ENCODE peak calls at places on chromosomes 11 and 22, in four cellular contexts. K is mammary epithelial cell, L is A549, O is HepG2. X is an unnamed sample.

GRCh38 chr22:17398159-17398558 is 28.9 kb downstream of the CECR2 start:
- DNase-seq in K (no peak), L (no peak), O (no peak), X (no peak)

GRCh38 chr11:12744831-12745502 is 70.7 kb downstream of the TEAD1 start:
- DNase-seq in K (no peak), L (no peak), O (no peak), X (no peak)

GRCh38 chr11:32391965-32392553 is 43.3 kb downstream of the WT1 start:
- DNase-seq in K (no peak), L (no peak), O (no peak), X (no peak)

GRCh38 chr11:63858628-63859550 is 20.0 kb downstream of the MARK2 start:
- DNase-seq in K (peak; percentile 18), L (peak; percentile 88), O (peak; percentile 67), X (no peak)

GRCh38 chr22:30015846-30016245 is 64.4 kb upstream of the HORMAD2 start:
- DNase-seq in K (peak; percentile 38), L (no peak), O (no peak), X (peak; percentile 91)

GRCh38 chr22:39979048-39979447 is 15.7 kb upstream of the FAM83F start:
- DNase-seq in K (no peak), L (no peak), O (no peak), X (peak; percentile 66)

GRCh38 chr22:44218071-44218470 is 37.3 kb downstream of the PARVG start:
- DNase-seq in K (no peak), L (no peak), O (no peak), X (peak; percentile 14)

GRCh38 chr11:44047931-44048431 is at the start of gene ACCSL:
- DNase-seq in K (no peak), L (no peak), O (no peak), X (peak; percentile 52)

GRCh38 chr11:126840975-126841374 is 159.6 kb downstream of the KIRREL3 start:
- DNase-seq in K (no peak), L (no peak), O (no peak), X (no peak)

GRCh38 chr11:73331138-73331916 is 23.3 kb downstream of the ARHGEF17 start:
- DNase-seq in K (no peak), L (no peak), O (peak; percentile 92), X (peak; percentile 87)
- H3K4me2 ChIP-seq in K (no peak overlapping the region), L (peak overlapping the region; percentile 26), O (peak overlapping the region; percentile 95), X (peak overlapping the region; percentile 24)

GRCh38 chr11:282171-282570 is 4.0 kb downstream of the NLRP6 start:
- DNase-seq in K (no peak), L (no peak), O (no peak), X (peak; percentile 84)

GRCh38 chr11:282630-283360 is 4.6 kb downstream of the NLRP6 start:
- DNase-seq in K (no peak), L (no peak), O (no peak), X (peak; percentile 67)

GRCh38 chr11:279966-280761 is 2.0 kb downstream of the NLRP6 start:
- DNase-seq in K (peak; percentile 38), L (peak; percentile 48), O (no peak), X (peak; percentile 95)

GRCh38 chr11:280762-281485 is 2.7 kb downstream of the NLRP6 start:
- DNase-seq in K (peak; percentile 16), L (peak; percentile 37), O (no peak), X (peak; percentile 79)

GRCh38 chr11:281486-282161 is 3.4 kb downstream of the NLRP6 start:
- DNase-seq in K (no peak), L (no peak), O (no peak), X (peak; percentile 84)
- H3K4me2 ChIP-seq in K (no peak overlapping the region), L (peak overlapping the region; percentile 85), O (no peak overlapping the region), X (no peak overlapping the region)

DNA sequence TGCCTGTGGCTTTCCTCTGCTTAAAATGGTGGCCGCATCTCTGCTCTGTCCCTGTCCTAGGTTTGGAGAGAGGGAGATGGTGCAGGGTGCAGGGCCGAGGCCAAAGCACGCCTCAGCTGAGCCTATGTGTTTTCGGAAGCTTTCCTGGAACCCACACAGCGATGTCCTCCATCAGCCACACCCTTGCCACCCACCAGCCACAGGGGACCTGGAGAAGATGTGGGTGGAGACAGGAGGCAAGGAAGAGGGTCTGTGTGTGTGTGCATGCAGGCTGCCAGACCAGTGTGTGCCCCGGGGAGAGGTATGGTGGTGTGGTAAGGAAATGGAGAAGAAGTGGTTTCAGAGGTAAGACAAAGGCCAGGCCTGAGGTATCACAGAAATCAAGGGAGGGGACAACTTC is 155.7 kb downstream of the TBC1D22A start:
- DNase-seq in K (no peak), L (no peak), O (no peak), X (no peak)
- H3K4me2 ChIP-seq in K (no peak overlapping the region), L (no peak overlapping the region), O (no peak overlapping the region), X (no peak overlapping the region)

GRCh38 chr11:101913631-101914030 is 1.2 kb upstream of the CEP126 start:
- DNase-seq in K (no peak), L (no peak), O (no peak), X (peak; percentile 23)
- H3K4me2 ChIP-seq in K (no peak overlapping the region), L (peak overlapping the region; percentile 89), O (peak overlapping the region; percentile 30), X (peak overlapping the region; percentile 91)

DNA sequence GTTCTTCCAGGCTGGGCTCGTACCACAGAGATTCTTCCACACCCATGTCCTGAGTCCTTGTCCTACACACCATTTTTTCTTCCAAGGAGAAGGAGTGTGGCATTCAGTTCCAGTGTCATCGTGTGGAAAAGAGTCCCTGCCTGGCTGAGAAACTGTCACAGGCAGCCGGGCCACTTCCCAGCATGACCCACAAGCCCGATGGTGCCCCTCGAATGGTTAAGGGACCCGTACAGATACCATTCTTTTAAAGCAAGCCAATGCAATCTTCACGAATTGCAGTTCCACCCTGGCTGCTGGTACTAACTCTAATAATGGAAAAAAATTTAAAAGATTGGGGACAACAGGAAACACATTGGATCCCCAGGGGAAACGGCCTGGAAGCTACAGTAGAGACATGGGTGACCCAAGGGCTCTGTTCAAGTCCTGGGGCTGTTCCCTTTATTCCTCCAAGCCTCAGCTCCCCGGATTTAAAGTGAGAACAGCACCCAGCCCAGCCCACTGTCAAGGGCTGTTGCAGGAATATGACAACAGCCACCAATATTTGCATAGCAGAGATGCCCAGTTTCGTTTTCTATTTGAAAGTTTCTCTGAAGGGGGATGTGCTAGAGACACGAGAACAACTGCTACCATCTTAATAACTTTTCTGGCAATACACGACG is 80.9 kb upstream of the WNT7B start:
- DNase-seq in K (peak; percentile 86), L (no peak), O (no peak), X (peak; percentile 93)
- H3K4me2 ChIP-seq in K (peak overlapping the region; percentile 97), L (peak overlapping the region; percentile 92), O (no peak overlapping the region), X (peak overlapping the region; percentile 95)

DNA sequence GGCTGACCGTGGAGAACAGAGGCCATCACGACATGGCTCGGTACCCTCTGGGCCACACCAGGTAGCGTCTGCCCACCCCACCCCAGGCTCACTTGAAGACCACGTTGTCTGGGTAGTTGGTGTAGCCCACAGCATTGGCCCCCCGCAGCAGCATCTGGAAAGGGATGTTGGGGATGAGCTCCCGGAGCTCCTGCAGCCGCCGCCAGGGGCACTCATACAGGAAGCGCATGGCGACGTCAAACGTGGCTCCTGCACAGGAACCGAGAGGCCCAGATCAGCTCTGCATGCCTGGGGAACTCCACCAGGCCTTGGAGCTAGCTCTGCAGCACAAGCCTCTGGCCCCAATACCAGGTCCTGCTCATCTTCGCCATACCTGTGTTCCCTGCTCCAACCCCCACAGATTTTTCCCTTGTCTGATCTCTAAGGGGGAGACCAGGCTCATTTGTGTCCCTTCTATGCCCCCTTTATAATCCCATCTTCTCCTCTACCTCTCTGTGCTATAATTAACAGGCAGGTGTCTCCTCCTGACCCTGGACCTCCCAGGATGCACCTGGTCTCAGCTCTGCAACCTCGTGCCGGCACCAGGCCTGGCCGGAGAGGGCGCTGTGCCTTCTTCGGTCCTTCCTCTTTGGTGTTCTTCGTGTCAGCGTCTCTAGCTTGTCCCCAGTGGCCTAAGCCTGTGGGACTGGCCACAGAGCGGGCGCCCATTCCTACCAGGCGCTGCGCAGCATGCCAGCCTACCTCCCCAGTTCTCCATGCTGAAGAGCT is 5.0 kb upstream of the LRFN4 start:
- DNase-seq in K (no peak), L (peak; percentile 43), O (no peak), X (peak; percentile 73)
- H3K4me2 ChIP-seq in K (no peak overlapping the region), L (no peak overlapping the region), O (no peak overlapping the region), X (no peak overlapping the region)

GRCh38 chr11:26193714-26194373 is 138.1 kb upstream of the ANO3 start:
- DNase-seq in K (no peak), L (no peak), O (no peak), X (no peak)
- H3K4me2 ChIP-seq in K (no peak overlapping the region), L (no peak overlapping the region), O (no peak overlapping the region), X (no peak overlapping the region)

DNA sequence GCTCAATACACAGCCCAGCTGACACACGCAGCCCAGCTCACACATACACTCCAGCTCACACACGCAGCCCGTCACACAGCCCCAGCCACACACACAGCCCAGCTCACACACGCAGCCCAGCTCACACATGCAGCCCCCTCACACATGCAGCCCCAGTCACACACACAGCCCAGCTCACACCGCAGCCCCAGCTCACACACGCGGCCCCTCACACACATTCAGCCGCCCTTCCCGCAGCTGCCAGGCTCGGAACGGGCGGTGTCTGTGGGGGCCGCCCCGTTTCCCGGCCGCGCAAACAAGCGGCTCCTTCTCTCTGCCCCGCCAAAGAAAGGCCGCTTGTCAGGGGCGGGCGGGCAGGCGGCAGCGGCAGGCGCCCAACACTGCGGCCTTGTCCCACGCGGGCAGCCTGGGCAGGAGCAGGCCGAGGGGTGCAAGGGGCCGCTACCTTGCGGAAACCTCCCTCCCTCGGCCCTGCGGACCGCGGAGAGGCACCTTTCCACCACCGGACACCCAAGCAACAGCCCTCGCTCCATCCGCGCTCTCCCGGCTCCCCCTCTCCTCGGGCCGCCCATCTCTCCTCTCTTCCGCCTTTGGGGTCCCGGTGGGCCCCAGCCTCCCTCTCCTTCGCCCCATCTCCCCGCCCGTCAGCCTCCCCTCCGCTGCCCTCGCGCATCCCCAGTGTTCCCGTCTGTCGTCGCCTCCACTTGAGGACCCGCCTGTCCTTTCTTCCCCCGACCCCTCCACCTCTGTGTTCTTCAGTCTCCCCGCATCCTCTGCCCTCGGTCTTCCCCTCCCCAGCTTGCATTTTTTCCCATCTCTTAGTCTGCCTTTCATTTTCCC is 2.2 kb downstream of the PHLDB1 start:
- DNase-seq in K (no peak), L (no peak), O (no peak), X (no peak)
- H3K4me2 ChIP-seq in K (peak overlapping the region; percentile 98), L (no peak overlapping the region), O (no peak overlapping the region), X (peak overlapping the region; percentile 86)

DNA sequence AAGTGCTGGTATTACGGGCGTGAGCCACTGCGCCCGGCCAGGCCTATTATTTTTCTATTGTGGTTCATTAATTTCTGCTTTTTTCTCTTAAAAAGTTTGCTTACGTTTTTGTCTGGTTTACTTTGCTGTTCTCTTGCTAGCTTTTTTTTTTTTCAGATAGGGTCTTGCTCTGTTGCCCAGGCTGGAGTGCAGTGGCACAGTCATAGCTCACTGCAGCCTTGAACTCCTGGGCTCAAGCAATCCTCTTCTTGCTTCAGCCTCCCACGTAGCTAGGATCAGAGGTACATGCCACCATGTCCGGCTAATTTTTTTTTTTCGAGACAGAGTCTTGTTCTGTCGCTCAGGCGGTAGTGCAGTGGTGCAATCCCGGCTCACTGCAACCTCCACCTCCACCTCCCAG is 18.7 kb downstream of the F2 start:
- DNase-seq in K (no peak), L (no peak), O (no peak), X (no peak)
- H3K4me2 ChIP-seq in K (no peak overlapping the region), L (no peak overlapping the region), O (no peak overlapping the region), X (no peak overlapping the region)

X was measured in osteoblast.